ENCODE peak calls at places on chromosomes 5 and 9, in six cellular contexts. A, X, Q, Z, G and R are unnamed samples.

GRCh38 chr5:115453391-115454095 is 91.0 kb downstream of the FEM1C start:
- ATAC-seq in A (no peak), X (no peak), Q (no peak), Z (no peak), G (no peak), R (no peak)

GRCh38 chr9:133512253-133513213 is 12.2 kb downstream of the MYMK start:
- ATAC-seq in A (no peak), X (no peak), Q (no peak), Z (no peak), G (no peak), R (no peak)

GRCh38 chr5:34833991-34834793 is 4.8 kb upstream of the TTC23L start:
- ATAC-seq in A (no peak), X (no peak), Q (no peak), Z (no peak), G (no peak), R (peak; percentile 58)

GRCh38 chr5:32001284-32001683 is 172.8 kb downstream of the GOLPH3 start:
- ATAC-seq in A (no peak), X (no peak), Q (no peak), Z (peak; percentile 45), G (no peak), R (no peak)

GRCh38 chr5:141692919-141693848 is 11.2 kb upstream of the ARAP3 start:
- ATAC-seq in A (no peak), X (peak; percentile 52), Q (no peak), Z (peak; percentile 28), G (no peak), R (no peak)

GRCh38 chr5:58133631-58134296 is 326.1 kb downstream of the PLK2 start:
- ATAC-seq in A (no peak), X (no peak), Q (no peak), Z (no peak), G (no peak), R (no peak)

GRCh38 chr5:119022017-119022745 is 33.8 kb upstream of the DTWD2 start:
- ATAC-seq in A (peak; percentile 59), X (peak; percentile 87), Q (peak; percentile 60), Z (peak; percentile 87), G (peak; percentile 64), R (no peak)

GRCh38 chr5:81070561-81070960 is 110.4 kb downstream of the RASGRF2 start:
- ATAC-seq in A (no peak), X (no peak), Q (no peak), Z (no peak), G (no peak), R (no peak)

GRCh38 chr5:101390317-101390908 is 487.3 kb upstream of the ST8SIA4 start:
- ATAC-seq in A (peak; percentile 69), X (peak; percentile 57), Q (no peak), Z (no peak), G (no peak), R (no peak)

GRCh38 chr5:139181835-139182452 is 16.2 kb downstream of the SIL1 start:
- ATAC-seq in A (peak; percentile 79), X (no peak), Q (no peak), Z (peak; percentile 19), G (peak; percentile 29), R (no peak)

GRCh38 chr5:135456238-135457099 is 4.3 kb upstream of the TIFAB start:
- ATAC-seq in A (peak; percentile 21), X (peak; percentile 76), Q (peak; percentile 53), Z (peak; percentile 85), G (peak; percentile 87), R (peak; percentile 72)

GRCh38 chr5:13990896-13991295 is 46.4 kb upstream of the DNAH5 start:
- ATAC-seq in A (no peak), X (no peak), Q (no peak), Z (no peak), G (no peak), R (no peak)

GRCh38 chr9:125143377-125144090 is at the start of gene SCAI:
- ATAC-seq in A (peak; percentile 99), X (peak; percentile 99), Q (peak; percentile 100), Z (peak; percentile 100), G (peak; percentile 100), R (peak; percentile 100)
- TF ChIP-seq POLR2AphosphoS5 in A (peak; percentile 86), X (no peak), Q (no peak), Z (peak; percentile 70), G (peak; percentile 39), R (peak; percentile 25)

GRCh38 chr9:108286807-108287206 is 569.0 kb downstream of the ACTL7B start:
- ATAC-seq in A (no peak), X (no peak), Q (no peak), Z (no peak), G (no peak), R (no peak)

GRCh38 chr9:108278341-108278740 is 577.4 kb downstream of the ACTL7B start:
- ATAC-seq in A (no peak), X (no peak), Q (no peak), Z (no peak), G (no peak), R (no peak)

GRCh38 chr9:108282872-108283271 is 572.9 kb downstream of the ACTL7B start:
- ATAC-seq in A (no peak), X (no peak), Q (no peak), Z (no peak), G (no peak), R (no peak)
- TF ChIP-seq CTCF in A (peak; percentile 55), X (peak; percentile 22), Q (no peak), Z (peak; percentile 50), G (peak; percentile 28), R (peak; percentile 16)

GRCh38 chr9:1253098-1253979 is 203.2 kb downstream of the DMRT2 start:
- ATAC-seq in A (no peak), X (no peak), Q (no peak), Z (no peak), G (no peak), R (no peak)
- H3K9me3 ChIP-seq in A (peaks cover 22% of the 10 kb centered on the region), X (no peaks in the 10 kb centered on the region), Q (no peaks in the 10 kb centered on the region), Z (no peaks in the 10 kb centered on the region), G (no peaks in the 10 kb centered on the region), R (no peaks in the 10 kb centered on the region)

DNA sequence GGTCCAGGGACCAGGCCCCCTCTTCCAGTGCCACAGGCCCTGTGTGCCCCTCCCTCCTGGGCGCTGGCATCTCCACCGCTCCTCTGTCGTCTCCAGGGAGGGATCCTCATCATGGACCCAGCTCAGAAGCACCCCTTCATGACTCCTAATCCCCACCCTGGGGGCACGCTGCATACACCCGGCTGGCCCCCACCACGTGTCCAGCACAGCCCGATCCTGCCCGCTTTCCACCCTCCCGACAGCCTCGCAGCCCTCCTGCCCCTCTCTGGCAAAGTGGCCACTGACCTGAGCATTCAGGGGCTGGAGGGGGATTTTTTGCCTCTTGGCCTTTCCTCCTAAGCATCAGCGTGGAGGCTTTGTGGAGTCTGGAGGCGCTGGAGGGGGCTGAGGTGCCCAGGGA is 1.4 kb downstream of the CCDC187 start:
- ATAC-seq in A (no peak), X (no peak), Q (no peak), Z (no peak), G (no peak), R (no peak)
- TF ChIP-seq POLR2AphosphoS5 in A (no peak), X (no peak), Q (no peak), Z (no peak), G (no peak), R (no peak)

DNA sequence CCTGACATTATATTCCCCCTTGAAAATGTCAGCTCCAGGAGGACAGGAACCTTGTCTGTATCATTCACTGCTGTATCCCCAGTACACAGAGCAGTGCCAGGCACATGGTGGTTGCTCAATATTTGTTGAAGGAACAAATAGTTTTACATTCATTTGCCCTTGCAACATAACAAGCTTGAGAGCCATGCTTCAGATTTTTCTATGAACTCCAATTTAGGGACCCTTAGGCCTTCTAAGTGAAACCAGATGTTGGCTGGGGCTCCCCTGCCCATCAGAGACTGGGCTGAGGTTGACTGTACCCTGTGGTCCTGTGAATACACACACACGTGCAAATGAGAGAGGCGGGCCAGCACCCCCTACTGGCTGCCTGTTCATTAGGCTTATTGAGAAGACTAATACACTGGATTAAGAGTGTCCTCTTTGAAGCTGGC is 214.9 kb upstream of the WWC1 start:
- ATAC-seq in A (peak; percentile 93), X (peak; percentile 69), Q (peak; percentile 74), Z (peak; percentile 69), G (peak; percentile 52), R (no peak)
- TF ChIP-seq CTCF in A (peak; percentile 78), X (peak; percentile 59), Q (peak; percentile 71), Z (peak; percentile 45), G (no peak), R (no peak)

GRCh38 chr5:17260549-17260948 is 43.1 kb downstream of the BASP1 start:
- ATAC-seq in A (no peak), X (no peak), Q (no peak), Z (no peak), G (no peak), R (no peak)
- H3K9me3 ChIP-seq in A (no peaks in the 10 kb centered on the region), X (peaks cover 15% of the 10 kb centered on the region), Q (peaks cover 6% of the 10 kb centered on the region), Z (no peaks in the 10 kb centered on the region), G (no peaks in the 10 kb centered on the region), R (no peaks in the 10 kb centered on the region)

DNA sequence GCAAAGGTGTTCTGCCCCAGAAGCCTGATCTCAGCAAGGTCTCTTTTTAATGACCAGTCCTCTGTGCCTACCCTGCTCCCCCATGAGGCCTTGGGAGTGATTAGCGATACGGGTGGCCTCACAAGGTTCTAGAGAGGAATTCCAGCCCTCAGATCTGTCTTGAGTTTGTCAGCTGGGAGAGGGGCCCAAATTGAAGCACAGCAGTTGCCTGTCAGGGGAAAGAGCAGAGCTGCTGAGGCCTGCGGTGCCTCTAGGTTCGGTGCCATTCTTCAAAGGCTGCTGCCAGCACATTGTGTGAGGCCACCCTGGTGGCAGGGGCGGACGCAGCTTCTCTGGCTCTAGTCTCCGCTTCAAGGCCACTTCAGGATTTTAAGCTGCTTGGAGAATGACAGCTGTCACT is 85.7 kb upstream of the GRIA1 start:
- ATAC-seq in A (no peak), X (no peak), Q (no peak), Z (no peak), G (no peak), R (no peak)
- TF ChIP-seq POLR2AphosphoS5 in A (no peak), X (no peak), Q (no peak), Z (no peak), G (no peak), R (no peak)

DNA sequence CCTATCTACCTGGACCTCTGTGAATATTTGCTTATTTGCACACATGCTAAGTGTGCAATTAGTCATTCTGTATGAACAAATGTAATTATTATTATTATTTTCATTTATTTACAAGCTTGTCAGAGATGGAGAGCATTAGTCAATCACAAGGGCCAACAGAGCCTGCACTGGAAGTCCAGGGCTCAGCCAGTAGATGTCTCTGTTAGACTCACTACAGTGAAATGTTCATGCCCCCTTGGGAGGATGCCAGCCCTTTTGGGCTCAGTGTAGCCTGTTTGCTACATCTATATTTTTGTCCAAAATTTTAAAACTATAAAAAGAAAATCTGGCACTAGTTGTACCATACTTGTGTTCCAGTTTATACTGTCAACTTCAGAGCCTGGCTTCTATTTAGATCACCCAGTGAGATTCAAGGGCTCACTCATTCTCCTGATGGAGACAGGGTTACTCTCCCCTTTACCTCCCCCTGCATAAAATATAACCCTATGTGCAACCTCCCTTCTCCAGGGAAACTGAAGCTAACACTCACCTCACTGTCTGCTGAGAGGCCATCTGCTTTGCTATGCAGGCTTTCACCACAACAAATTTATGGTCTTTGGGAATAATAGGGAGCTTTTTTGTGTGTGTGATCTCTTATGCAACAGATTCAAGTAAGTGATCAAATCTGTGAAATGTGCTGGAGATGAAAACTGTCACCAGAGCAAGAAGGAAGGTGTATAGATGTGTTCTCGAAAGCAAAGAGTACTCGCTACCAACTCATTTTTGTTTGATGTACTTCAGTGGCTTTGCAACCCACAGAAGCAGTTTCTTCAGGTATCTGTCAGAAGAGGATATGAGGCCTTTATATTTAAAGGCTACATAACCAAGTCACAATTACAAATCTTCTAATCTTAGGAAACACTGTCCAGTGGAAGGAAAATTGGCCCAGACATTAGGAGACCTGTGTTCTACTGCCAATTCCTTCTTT is 99.9 kb upstream of the TLE4 start:
- ATAC-seq in A (no peak), X (peak; percentile 90), Q (no peak), Z (no peak), G (peak; percentile 58), R (no peak)
- TF ChIP-seq CTCF in A (no peak), X (no peak), Q (peak; percentile 11), Z (no peak), G (no peak), R (no peak)

GRCh38 chr5:107726896-107727295 is 56.2 kb upstream of the EFNA5 start:
- ATAC-seq in A (no peak), X (no peak), Q (no peak), Z (no peak), G (no peak), R (no peak)
- H3K9me3 ChIP-seq in A (no peaks in the 10 kb centered on the region), X (no peaks in the 10 kb centered on the region), Q (no peaks in the 10 kb centered on the region), Z (no peaks in the 10 kb centered on the region), G (no peaks in the 10 kb centered on the region), R (no peaks in the 10 kb centered on the region)